ENCODE peak calls at places on chromosomes 6 and 20, in seven cellular contexts. X is SK-N-SH, J is GM12878, Z is GM12892, R is HepG2, U is K562, P is H1. A is an unnamed sample.

GRCh38 chr6:25959890-25960531 is 2.6 kb upstream of the TRIM38 start:
- DNase-seq in P (no peak), J (no peak), R (no peak), U (no peak), X (no peak), Z (no peak), A (no peak)

GRCh38 chr6:48615041-48615440 is 504.0 kb upstream of the PTCHD4 start:
- DNase-seq in U (no peak), P (no peak), R (no peak), X (no peak), J (no peak), Z (no peak), A (no peak)

GRCh38 chr20:44180814-44181213 is 6.2 kb downstream of the JPH2 start:
- DNase-seq in U (no peak), J (no peak), P (peak), X (no peak), R (no peak), Z (no peak), A (no peak)

GRCh38 chr6:84197708-84198107 is 29.7 kb downstream of the CEP162 start:
- DNase-seq in R (no peak), J (no peak), P (no peak), X (no peak), U (no peak), Z (no peak), A (no peak)

GRCh38 chr6:63573899-63574553 is 1.7 kb downstream of the LOC128125822 start:
- DNase-seq in U (peak), X (peak), R (peak), Z (no peak), J (peak), P (no peak), A (no peak)

GRCh38 chr6:83868639-83869038 is 9.2 kb downstream of the CYB5R4 start:
- DNase-seq in R (no peak), X (no peak), J (no peak), U (no peak), Z (no peak), P (no peak), A (no peak)

GRCh38 chr6:56073315-56073714 is 174.1 kb downstream of the COL21A1 start:
- DNase-seq in P (no peak), J (no peak), R (no peak), X (no peak), Z (no peak), U (no peak), A (no peak)

GRCh38 chr6:24640166-24640565 is 5.8 kb downstream of the KIAA0319 start:
- DNase-seq in P (no peak), J (no peak), Z (no peak), U (no peak), X (no peak), R (no peak), A (no peak)

GRCh38 chr6:16372029-16372776 is 133.8 kb downstream of the GMPR start:
- DNase-seq in R (no peak), Z (no peak), U (no peak), X (no peak), P (no peak), J (no peak), A (no peak)

GRCh38 chr20:17541996-17542395 is 10.8 kb upstream of the BFSP1 start:
- DNase-seq in R (no peak), J (no peak), X (no peak), U (no peak), Z (no peak), P (no peak), A (no peak)
- TF ChIP-seq POLR2AphosphoS5 in R (no peak), J (no peak), X (no peak), U (no peak), Z (no peak), P (no peak), A (no peak)

GRCh38 chr20:51249215-51249614 is 226.3 kb upstream of the KCNG1 start:
- DNase-seq in X (no peak), R (no peak), Z (no peak), U (no peak), P (no peak), J (no peak), A (no peak)
- TF ChIP-seq TAF1 in X (no peak), R (no peak), Z (no peak), U (no peak), P (no peak), J (no peak), A (no peak)

DNA sequence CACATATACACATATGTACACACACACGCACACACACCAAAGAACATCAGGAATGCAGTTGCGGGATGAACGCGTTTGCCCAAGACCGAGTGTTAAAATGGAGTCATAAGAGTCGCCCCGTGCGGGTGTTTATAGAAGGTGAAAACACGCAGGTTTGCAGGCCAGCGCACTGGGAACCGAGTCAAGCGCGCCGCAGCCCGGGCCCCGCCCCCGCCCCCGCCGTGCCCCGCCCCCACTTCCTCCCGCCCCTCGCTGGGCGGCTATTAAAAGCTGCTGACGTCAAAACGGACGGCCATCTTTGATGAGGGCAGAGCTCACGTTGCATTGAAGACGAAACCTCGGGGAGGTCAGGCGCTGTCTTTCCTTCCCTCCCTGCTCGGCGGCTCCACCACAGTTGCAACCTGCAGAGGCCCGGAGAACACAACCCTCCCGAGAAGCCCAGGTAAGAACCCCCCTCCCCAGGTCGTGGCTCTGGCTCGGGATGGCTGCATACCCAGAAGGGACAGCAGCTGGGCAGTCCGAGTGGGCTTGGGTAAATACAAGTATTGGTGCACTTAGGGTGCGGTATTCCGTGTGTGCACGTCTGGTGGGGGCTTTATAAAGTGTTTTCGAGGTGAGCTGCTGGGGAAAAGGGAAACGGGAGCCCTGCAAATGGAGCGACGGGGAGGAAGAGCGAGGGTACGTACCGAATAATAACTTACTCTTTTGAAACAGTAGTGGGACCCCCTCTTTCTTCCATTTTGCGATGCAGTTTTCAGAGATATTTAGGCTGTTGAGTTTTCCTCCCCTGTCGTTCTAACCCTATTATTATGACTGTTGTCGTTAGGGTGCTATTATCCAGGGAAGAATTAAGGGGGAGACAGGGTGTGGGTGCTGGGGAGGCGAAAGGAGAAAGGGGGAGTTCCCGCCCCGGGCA is at the start of gene SNAP25:
- DNase-seq in R (no peak), J (no peak), X (peak), Z (no peak), U (peak), P (no peak), A (peak)
- TF ChIP-seq POLR2AphosphoS5 in R (no peak), J (no peak), X (peak), Z (no peak), U (no peak), P (no peak), A (no peak)

GRCh38 chr20:57205625-57206219 is 60.7 kb downstream of the BMP7 start:
- DNase-seq in P (no peak), U (no peak), J (no peak), Z (no peak), X (no peak), R (no peak), A (no peak)
- TF ChIP-seq TAF1 in P (no peak), U (no peak), J (no peak), Z (no peak), X (no peak), R (no peak), A (no peak)

GRCh38 chr6:113856571-113857564 is at the start of gene MARCKS:
- DNase-seq in Z (peak), R (peak), P (no peak), U (peak), X (peak), J (no peak), A (no peak)
- TF ChIP-seq POLR2AphosphoS5 in Z (peak), R (peak), P (peak), U (no peak), X (peak), J (peak), A (peak)

DNA sequence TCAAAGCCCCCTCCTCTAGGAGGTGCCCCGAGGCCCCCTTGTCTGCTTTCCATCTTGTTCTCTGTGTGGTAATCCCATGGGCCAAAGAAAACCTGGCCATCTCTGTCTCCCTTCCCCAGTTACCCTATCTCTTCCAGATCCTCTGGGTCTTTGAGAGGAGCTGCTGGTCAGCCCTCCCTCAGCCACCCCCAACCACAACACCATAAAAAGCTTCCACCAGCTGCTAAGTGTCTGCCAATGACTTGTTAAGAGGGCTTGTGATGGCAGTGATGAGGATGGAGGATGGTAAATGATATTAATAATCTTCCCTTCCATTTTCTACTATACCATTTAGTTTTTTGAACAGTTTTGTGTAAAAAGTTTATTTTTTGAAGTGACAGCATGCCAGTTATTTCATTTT is 17.3 kb downstream of the TRIM26 start:
- DNase-seq in J (no peak), X (no peak), Z (no peak), U (no peak), P (no peak), R (no peak), A (no peak)
- TF ChIP-seq TAF1 in J (no peak), X (no peak), Z (no peak), U (no peak), P (no peak), R (no peak), A (no peak)

GRCh38 chr6:89297695-89298351 is 17.3 kb downstream of the GABRR2 start:
- DNase-seq in R (peak), P (no peak), X (no peak), U (peak), J (peak), Z (peak), A (peak)
- TF ChIP-seq POLR2AphosphoS5 in R (no peak), P (no peak), X (peak), U (peak), J (no peak), Z (no peak), A (no peak)